ENCODE peak calls at places on chromosomes 4 and X, in eight cellular contexts. B, G, A, M, E, J, H and V are unnamed samples.

GRCh38 chr4:16067515-16067914 is 16.3 kb downstream of the PROM1 start:
- DNase-seq in B (no peak), G (no peak), A (no peak), M (peak), E (no peak), J (no peak), H (no peak), V (no peak)

GRCh38 chr4:114257516-114257915 is 278.1 kb upstream of the ARSJ start:
- DNase-seq in B (no peak), G (no peak), A (peak), M (no peak), E (no peak), J (no peak), H (no peak), V (no peak)

GRCh38 chr4:155946486-155946885 is 7.2 kb downstream of the CTSO start:
- DNase-seq in B (no peak), G (no peak), A (peak), M (no peak), E (no peak), J (no peak), H (no peak), V (no peak)

GRCh38 chrX:150504399-150505186 is 63.8 kb upstream of the MTM1 start:
- DNase-seq in B (no peak), G (no peak), A (peak), M (no peak), E (no peak), J (no peak), H (no peak), V (no peak)

GRCh38 chr4:152224223-152224622 is 311.7 kb downstream of the FBXW7 start:
- DNase-seq in B (no peak), G (no peak), A (no peak), M (no peak), E (no peak), J (no peak), H (no peak), V (no peak)

GRCh38 chrX:7614616-7615015 is 228.4 kb upstream of the VCX start:
- DNase-seq in B (no peak), G (no peak), A (no peak), M (no peak), E (no peak), J (no peak), H (no peak), V (no peak)

GRCh38 chr4:123176605-123177004 is 220.0 kb upstream of the SPRY1 start:
- DNase-seq in B (no peak), G (no peak), A (no peak), M (no peak), E (no peak), J (no peak), H (no peak), V (no peak)

GRCh38 chrX:7266261-7266660 is 118.3 kb upstream of the PUDP start:
- DNase-seq in B (peak), G (no peak), A (no peak), M (no peak), E (no peak), J (no peak), H (no peak), V (no peak)

GRCh38 chr4:71541541-71541940 is 202.7 kb downstream of the SLC4A4 start:
- DNase-seq in B (no peak), G (no peak), A (no peak), M (no peak), E (no peak), J (no peak), H (no peak), V (no peak)

GRCh38 chrX:22069586-22069985 is 37.5 kb downstream of the PHEX start:
- DNase-seq in B (peak), G (no peak), A (no peak), M (no peak), E (no peak), J (no peak), H (no peak), V (no peak)

GRCh38 chr4:74161676-74162450 is 3.9 kb downstream of the MTHFD2L start:
- DNase-seq in B (peak), G (no peak), A (peak), M (no peak), E (no peak), J (no peak), H (no peak), V (no peak)

GRCh38 chr4:33425916-33426315 is 2705.7 kb downstream of the PCDH7 start:
- DNase-seq in B (peak), G (no peak), A (no peak), M (no peak), E (no peak), J (no peak), H (no peak), V (no peak)

GRCh38 chr4:155592568-155593343 is 73.9 kb upstream of the GUCY1A1 start:
- DNase-seq in B (no peak), G (no peak), A (peak), M (no peak), E (no peak), J (no peak), H (no peak), V (no peak)

GRCh38 chr4:15649914-15650545 is 5.1 kb downstream of the FBXL5 start:
- DNase-seq in B (peak), G (peak), A (peak), M (peak), E (no peak), J (peak), H (peak), V (peak)

GRCh38 chr4:6118201-6118600 is 82.1 kb downstream of the JAKMIP1 start:
- DNase-seq in B (no peak), G (no peak), A (no peak), M (no peak), E (no peak), J (no peak), H (no peak), V (no peak)

GRCh38 chr4:74583757-74584156 is 138.8 kb downstream of the AREG start:
- DNase-seq in B (no peak), G (no peak), A (no peak), M (no peak), E (no peak), J (no peak), H (no peak), V (no peak)

GRCh38 chr4:47746122-47746521 is 91.7 kb downstream of the CORIN start:
- DNase-seq in B (no peak), G (no peak), A (no peak), M (no peak), E (no peak), J (no peak), H (no peak), V (no peak)